ENCODE peak calls at places on chromosome 15, in four cellular contexts. One of them, this sample, is unnamed.

GRCh38 chr15:36632196-36632595 is 52.8 kb downstream of the CDIN1 start:
- DNase-seq in H9: no peak
- DNase-seq in IMR-90: peak; percentile 75
- DNase-seq in mesendoderm: peak; percentile 71
- DNase-seq in this sample: peak; percentile 49

GRCh38 chr15:48695088-48695834 is 49.8 kb upstream of the FBN1 start:
- DNase-seq in H9: no peak
- DNase-seq in IMR-90: peak; percentile 94
- DNase-seq in mesendoderm: no peak
- DNase-seq in this sample: peak; percentile 82

GRCh38 chr15:33089165-33089877 is 105.2 kb downstream of the FMN1 start:
- DNase-seq in H9: no peak
- DNase-seq in IMR-90: no peak
- DNase-seq in mesendoderm: no peak
- DNase-seq in this sample: no peak

GRCh38 chr15:75177360-75178071 is 24.2 kb upstream of the C15orf39 start:
- DNase-seq in H9: no peak
- DNase-seq in IMR-90: no peak
- DNase-seq in mesendoderm: no peak
- DNase-seq in this sample: peak; percentile 35

GRCh38 chr15:41278319-41278718 is 47.3 kb downstream of the CHP1 start:
- DNase-seq in H9: no peak
- DNase-seq in IMR-90: no peak
- DNase-seq in mesendoderm: no peak
- DNase-seq in this sample: no peak

GRCh38 chr15:63234479-63234878 is 42.9 kb upstream of the APH1B start:
- DNase-seq in H9: no peak
- DNase-seq in IMR-90: peak; percentile 74
- DNase-seq in mesendoderm: no peak
- DNase-seq in this sample: peak; percentile 64

GRCh38 chr15:40398413-40398873 is 7.2 kb upstream of the IVD start:
- DNase-seq in H9: no peak
- DNase-seq in IMR-90: no peak
- DNase-seq in mesendoderm: no peak
- DNase-seq in this sample: no peak

GRCh38 chr15:71048913-71049675 is 66.2 kb upstream of the THSD4 start:
- DNase-seq in H9: no peak
- DNase-seq in IMR-90: peak; percentile 99
- DNase-seq in mesendoderm: no peak
- DNase-seq in this sample: peak; percentile 79

GRCh38 chr15:59797756-59798604 is 108.9 kb upstream of the BNIP2 start:
- DNase-seq in H9: no peak
- DNase-seq in IMR-90: no peak
- DNase-seq in mesendoderm: no peak
- DNase-seq in this sample: no peak

GRCh38 chr15:52100807-52101206 is 11.8 kb downstream of the BCL2L10 start:
- DNase-seq in H9: no peak
- DNase-seq in IMR-90: peak; percentile 94
- DNase-seq in mesendoderm: peak; percentile 54
- DNase-seq in this sample: peak; percentile 99

GRCh38 chr15:37397266-37398022 is 297.1 kb upstream of the MEIS2 start:
- DNase-seq in H9: no peak
- DNase-seq in IMR-90: no peak
- DNase-seq in mesendoderm: no peak
- DNase-seq in this sample: no peak

GRCh38 chr15:85748729-85749128 is 46.0 kb downstream of the KLHL25 start:
- DNase-seq in H9: peak; percentile 73
- DNase-seq in IMR-90: no peak
- DNase-seq in mesendoderm: peak; percentile 67
- DNase-seq in this sample: no peak

GRCh38 chr15:36414670-36415069 is 164.8 kb upstream of the CDIN1 start:
- DNase-seq in H9: no peak
- DNase-seq in IMR-90: peak; percentile 17
- DNase-seq in mesendoderm: no peak
- DNase-seq in this sample: peak; percentile 83

GRCh38 chr15:62985768-62986167 is 56.8 kb upstream of the TPM1 start:
- DNase-seq in H9: no peak
- DNase-seq in IMR-90: peak; percentile 81
- DNase-seq in mesendoderm: peak; percentile 63
- DNase-seq in this sample: peak; percentile 81

GRCh38 chr15:77023576-77024272 is 28.8 kb downstream of the PSTPIP1 start:
- DNase-seq in H9: peak; percentile 28
- DNase-seq in IMR-90: no peak
- DNase-seq in mesendoderm: no peak
- DNase-seq in this sample: no peak

GRCh38 chr15:72999586-72999985 is 52.7 kb upstream of the NEO1 start:
- DNase-seq in H9: peak; percentile 3
- DNase-seq in IMR-90: no peak
- DNase-seq in mesendoderm: no peak
- DNase-seq in this sample: no peak

GRCh38 chr15:80162059-80162554 is 9.3 kb downstream of the FAH start:
- DNase-seq in H9: no peak
- DNase-seq in IMR-90: peak; percentile 45
- DNase-seq in mesendoderm: no peak
- DNase-seq in this sample: peak; percentile 36

GRCh38 chr15:81001180-81002003 is 669 bp downstream of the TLNRD1 start:
- DNase-seq in H9: peak; percentile 48
- DNase-seq in IMR-90: peak; percentile 35
- DNase-seq in mesendoderm: peak; percentile 68
- DNase-seq in this sample: peak; percentile 73

GRCh38 chr15:61396235-61396927 is 167.3 kb upstream of the RORA start:
- DNase-seq in H9: no peak
- DNase-seq in IMR-90: no peak
- DNase-seq in mesendoderm: no peak
- DNase-seq in this sample: no peak

GRCh38 chr15:67595572-67595971 is 53.1 kb downstream of the MAP2K5 start:
- DNase-seq in H9: no peak
- DNase-seq in IMR-90: no peak
- DNase-seq in mesendoderm: no peak
- DNase-seq in this sample: no peak
- H3K18ac ChIP-seq in H9: no peak overlapping the region
- H3K18ac ChIP-seq in IMR-90: no peak overlapping the region
- H3K18ac ChIP-seq in mesendoderm: no peak overlapping the region
- H3K18ac ChIP-seq in this sample: no peak overlapping the region

DNA sequence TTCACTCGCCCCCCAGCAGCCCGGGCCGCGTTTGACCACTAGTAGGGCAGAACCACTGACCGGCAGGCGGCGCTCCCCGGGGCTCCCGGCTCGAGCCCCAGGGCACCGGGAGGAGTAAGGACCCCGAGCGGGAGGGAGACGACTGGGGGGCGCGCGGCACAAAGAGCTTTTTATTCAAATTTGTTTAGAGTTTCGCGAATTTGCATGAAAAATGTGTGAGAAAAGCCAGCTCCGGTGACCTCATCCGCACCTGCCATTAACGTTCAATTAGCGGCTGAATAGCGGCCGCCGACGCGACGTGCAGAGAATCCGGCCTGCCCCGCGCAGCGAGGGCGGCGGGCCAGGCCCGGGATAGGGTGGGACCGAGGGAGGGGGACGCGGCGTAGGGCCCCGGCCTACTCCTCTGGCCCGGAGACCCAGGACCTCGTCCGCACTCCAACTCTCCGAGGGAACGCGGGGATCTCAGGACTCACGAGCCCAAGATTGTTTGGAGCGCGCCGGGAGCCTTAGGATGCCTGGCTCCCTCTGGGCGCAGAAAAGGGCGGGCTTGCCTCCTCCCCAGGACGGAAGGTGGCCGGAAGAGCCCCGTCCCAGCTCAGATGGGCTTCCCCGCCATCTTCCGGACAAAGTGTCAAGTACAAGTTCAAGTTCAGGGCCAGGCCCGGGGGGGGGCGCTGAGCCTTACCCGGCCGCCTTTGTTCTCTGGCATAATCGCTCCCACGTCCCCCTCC is 64.9 kb upstream of the POLG start:
- DNase-seq in H9: peak; percentile 70
- DNase-seq in IMR-90: no peak
- DNase-seq in mesendoderm: no peak
- DNase-seq in this sample: no peak
- H3K23ac ChIP-seq in H9: no peak overlapping the region
- H3K23ac ChIP-seq in IMR-90: no peak overlapping the region
- H3K23ac ChIP-seq in mesendoderm: no peak overlapping the region
- H3K23ac ChIP-seq in this sample: no peak overlapping the region

GRCh38 chr15:66503780-66504562 is 684 bp downstream of the RPL4 start:
- DNase-seq in H9: no peak
- DNase-seq in IMR-90: no peak
- DNase-seq in mesendoderm: no peak
- DNase-seq in this sample: peak; percentile 6
- H4K8ac ChIP-seq in H9: no peak overlapping the region
- H4K8ac ChIP-seq in IMR-90: peak overlapping the region; percentile 91
- H4K8ac ChIP-seq in mesendoderm: no peak overlapping the region
- H4K8ac ChIP-seq in this sample: no peak overlapping the region

GRCh38 chr15:50187525-50187924 is 5.5 kb downstream of the SLC27A2 start:
- DNase-seq in H9: no peak
- DNase-seq in IMR-90: no peak
- DNase-seq in mesendoderm: no peak
- DNase-seq in this sample: no peak
- H3K18ac ChIP-seq in H9: no peak overlapping the region
- H3K18ac ChIP-seq in IMR-90: no peak overlapping the region
- H3K18ac ChIP-seq in mesendoderm: no peak overlapping the region
- H3K18ac ChIP-seq in this sample: no peak overlapping the region

DNA sequence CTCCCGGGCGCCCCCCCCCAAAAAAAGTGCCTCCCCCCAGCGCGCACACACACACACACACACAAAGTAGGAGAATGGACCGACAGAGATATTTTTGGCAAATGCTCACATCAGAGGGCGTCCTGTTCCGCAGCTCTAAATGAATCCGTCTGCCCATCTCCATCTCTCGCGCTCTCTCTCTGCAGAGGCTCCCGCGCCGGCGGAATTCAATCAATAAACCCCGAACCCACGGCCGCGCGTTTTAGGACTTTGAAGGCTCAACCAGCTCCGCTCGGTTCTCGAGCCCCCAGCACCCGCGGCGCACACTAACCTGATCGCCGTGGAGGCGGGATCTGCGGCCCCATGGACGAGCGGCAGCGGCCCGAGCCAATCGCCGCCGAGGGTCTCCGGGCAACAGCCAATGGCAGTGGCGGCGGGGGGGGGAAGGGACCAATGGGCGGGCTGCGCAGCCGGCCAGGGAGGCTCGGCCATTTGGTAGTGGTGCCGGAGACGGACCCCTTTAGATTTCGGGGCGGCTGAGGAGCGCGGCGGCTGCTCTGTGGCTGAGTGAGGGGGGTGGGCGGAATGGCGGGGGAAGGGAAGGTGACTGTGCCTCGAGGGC is at the start of gene ANP32A:
- DNase-seq in H9: peak; percentile 96
- DNase-seq in IMR-90: peak; percentile 91
- DNase-seq in mesendoderm: peak; percentile 98
- DNase-seq in this sample: peak; percentile 98
- H3K23ac ChIP-seq in H9: no peak within 1 kb of the TSS
- H3K23ac ChIP-seq in IMR-90: peak within 1 kb of the TSS; percentile 96
- H3K23ac ChIP-seq in mesendoderm: peak within 1 kb of the TSS; percentile 100
- H3K23ac ChIP-seq in this sample: no peak within 1 kb of the TSS

GRCh38 chr15:82923744-82924143 is 28.8 kb downstream of the HOMER2 start:
- DNase-seq in H9: no peak
- DNase-seq in IMR-90: no peak
- DNase-seq in mesendoderm: no peak
- DNase-seq in this sample: no peak

GRCh38 chr15:82922737-82923136 is 29.8 kb downstream of the HOMER2 start:
- DNase-seq in H9: no peak
- DNase-seq in IMR-90: no peak
- DNase-seq in mesendoderm: no peak
- DNase-seq in this sample: no peak

GRCh38 chr15:82918607-82919230 is 33.8 kb downstream of the HOMER2 start:
- DNase-seq in H9: no peak
- DNase-seq in IMR-90: no peak
- DNase-seq in mesendoderm: no peak
- DNase-seq in this sample: no peak

GRCh38 chr15:82919231-82919886 is 33.2 kb downstream of the HOMER2 start:
- DNase-seq in H9: no peak
- DNase-seq in IMR-90: no peak
- DNase-seq in mesendoderm: no peak
- DNase-seq in this sample: no peak

GRCh38 chr15:82921242-82921641 is 31.3 kb downstream of the HOMER2 start:
- DNase-seq in H9: no peak
- DNase-seq in IMR-90: no peak
- DNase-seq in mesendoderm: no peak
- DNase-seq in this sample: no peak
- H4K8ac ChIP-seq in H9: no peak overlapping the region
- H4K8ac ChIP-seq in IMR-90: no peak overlapping the region
- H4K8ac ChIP-seq in mesendoderm: no peak overlapping the region
- H4K8ac ChIP-seq in this sample: no peak overlapping the region

DNA sequence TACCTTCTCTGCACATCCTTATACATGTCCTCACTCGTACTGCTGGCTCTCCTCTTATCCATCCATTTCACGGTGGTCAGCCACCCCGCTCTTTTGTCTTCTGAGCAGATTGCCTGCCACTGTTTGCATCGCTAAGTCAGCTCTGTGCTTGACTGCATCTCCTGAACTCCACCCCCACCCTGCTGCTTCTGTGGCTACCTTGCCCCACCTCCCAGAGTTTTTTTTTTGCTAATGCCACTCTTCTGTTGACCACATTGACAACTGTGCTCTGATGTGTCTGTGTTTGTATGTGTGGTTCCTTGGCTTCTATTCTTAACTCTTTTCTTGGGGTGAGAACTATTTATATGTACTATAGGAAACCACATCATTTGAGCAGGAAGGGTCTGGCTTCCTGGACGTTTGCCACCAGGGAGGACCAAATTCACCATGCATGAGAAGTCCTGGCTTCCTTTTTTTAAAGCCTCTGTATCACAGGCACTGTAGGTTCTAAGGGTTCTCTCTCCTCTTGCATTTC is 12.8 kb upstream of the MTMR10 start:
- DNase-seq in H9: peak; percentile 56
- DNase-seq in IMR-90: no peak
- DNase-seq in mesendoderm: peak; percentile 34
- DNase-seq in this sample: no peak
- H3K18ac ChIP-seq in H9: no peak overlapping the region
- H3K18ac ChIP-seq in IMR-90: no peak overlapping the region
- H3K18ac ChIP-seq in mesendoderm: no peak overlapping the region
- H3K18ac ChIP-seq in this sample: no peak overlapping the region

GRCh38 chr15:78179286-78179840 is 30.2 kb downstream of the IDH3A start:
- DNase-seq in H9: no peak
- DNase-seq in IMR-90: no peak
- DNase-seq in mesendoderm: no peak
- DNase-seq in this sample: no peak
- H3K23ac ChIP-seq in H9: no peak overlapping the region
- H3K23ac ChIP-seq in IMR-90: no peak overlapping the region
- H3K23ac ChIP-seq in mesendoderm: no peak overlapping the region
- H3K23ac ChIP-seq in this sample: no peak overlapping the region

DNA sequence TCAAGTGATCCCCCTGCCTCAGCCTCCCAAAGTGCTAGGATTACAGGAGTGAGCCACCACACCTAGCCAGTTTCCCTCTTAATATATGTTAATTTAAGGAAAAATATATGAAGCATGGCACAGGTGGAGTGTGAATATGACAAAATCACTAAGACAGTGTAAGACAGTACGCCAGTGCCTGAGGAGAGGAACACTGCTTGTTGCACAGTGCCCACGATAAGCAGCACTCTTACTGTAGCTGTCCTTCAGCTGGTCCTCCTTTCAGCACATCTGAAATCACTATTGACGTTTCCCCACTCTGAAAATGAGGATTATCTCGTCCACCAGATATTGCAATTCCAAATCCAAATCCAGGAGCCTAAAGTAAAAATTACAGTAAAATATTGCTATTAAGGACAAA is 49.3 kb downstream of the TJP1 start:
- DNase-seq in H9: no peak
- DNase-seq in IMR-90: no peak
- DNase-seq in mesendoderm: no peak
- DNase-seq in this sample: no peak
- H4K8ac ChIP-seq in H9: no peak overlapping the region
- H4K8ac ChIP-seq in IMR-90: no peak overlapping the region
- H4K8ac ChIP-seq in mesendoderm: no peak overlapping the region
- H4K8ac ChIP-seq in this sample: no peak overlapping the region

This sample was measured in mesenchymal stem cell.